ENCODE peak calls at places on chromosome 3, in four cellular contexts. P, A, H and G are unnamed samples. For H3K27me3, the result is how much of the 10 kb centered on the place peaks cover.

GRCh38 chr3:120622870-120623718 is 27.0 kb downstream of the NDUFB4 start:
- DNase-seq in P (no peak), A (peak), H (peak), G (peak)

GRCh38 chr3:359672-360071 is 163.1 kb downstream of the CHL1 start:
- DNase-seq in P (no peak), H (no peak), A (no peak), G (no peak)

GRCh38 chr3:37903320-37903719 is 41.6 kb downstream of the CTDSPL start:
- DNase-seq in P (no peak), H (no peak), A (no peak), G (no peak)

GRCh38 chr3:112848196-112848595 is 1.5 kb upstream of the CD200R1L start:
- DNase-seq in H (no peak), A (no peak), P (no peak), G (no peak)

GRCh38 chr3:186843039-186843432 is 526 bp downstream of the ADIPOQ start:
- DNase-seq in H (no peak), A (no peak), P (no peak), G (no peak)

GRCh38 chr3:43346990-43347749 is 60.8 kb downstream of the SNRK start:
- DNase-seq in A (no peak), H (no peak), P (no peak), G (no peak)

GRCh38 chr3:184954251-184954650 is 142.3 kb downstream of the VPS8 start:
- DNase-seq in H (no peak), P (no peak), A (no peak), G (no peak)

GRCh38 chr3:76040946-76041345 is 255.6 kb upstream of the ZNF717 start:
- DNase-seq in H (no peak), A (peak), P (no peak), G (no peak)

GRCh38 chr3:123303976-123304560 is 102.3 kb downstream of the SEC22A start:
- DNase-seq in H (no peak), P (no peak), A (no peak), G (no peak)

GRCh38 chr3:160210799-160211221 is 14.4 kb upstream of the C3orf80 start:
- DNase-seq in A (peak), H (no peak), P (no peak), G (no peak)

GRCh38 chr3:24454862-24455261 is 39.8 kb downstream of the THRB start:
- DNase-seq in A (no peak), H (no peak), P (no peak), G (no peak)

GRCh38 chr3:190534986-190535385 is 21.1 kb downstream of the IL1RAP start:
- DNase-seq in P (no peak), A (no peak), H (no peak), G (no peak)

GRCh38 chr3:128170866-128171516 is 17.7 kb downstream of the EEFSEC start:
- DNase-seq in H (peak), P (no peak), A (peak), G (peak)

GRCh38 chr3:23113455-23114171 is 89.5 kb upstream of the UBE2E2 start:
- DNase-seq in H (no peak), A (peak), P (no peak), G (peak)

GRCh38 chr3:33089515-33089914 is 7.4 kb downstream of the GLB1 start:
- DNase-seq in A (no peak), H (no peak), P (no peak), G (no peak)

GRCh38 chr3:197794115-197794514 is 3.1 kb downstream of the LRCH3 start:
- DNase-seq in A (no peak), P (no peak), H (no peak), G (no peak)

GRCh38 chr3:185820973-185821758 is 3.7 kb downstream of the IGF2BP2 start:
- DNase-seq in P (no peak), H (no peak), A (peak), G (no peak)

GRCh38 chr3:87595798-87596197 is 319.4 kb upstream of the POU1F1 start:
- DNase-seq in A (no peak), H (no peak), P (no peak), G (peak)

GRCh38 chr3:141115752-141116541 is 64.8 kb downstream of the SPSB4 start:
- DNase-seq in P (no peak), H (no peak), A (no peak), G (peak)

GRCh38 chr3:158098834-158099424 is 7.3 kb downstream of the SHOX2 start:
- DNase-seq in P (no peak), H (no peak), A (no peak), G (no peak)

GRCh38 chr3:158095302-158095997 is 10.8 kb downstream of the SHOX2 start:
- DNase-seq in P (no peak), H (no peak), A (no peak), G (no peak)

GRCh38 chr3:158097141-158097540 is 9.1 kb downstream of the SHOX2 start:
- DNase-seq in H (no peak), P (no peak), A (no peak), G (no peak)

GRCh38 chr3:158100681-158101080 is 5.5 kb downstream of the SHOX2 start:
- DNase-seq in P (no peak), H (no peak), A (no peak), G (no peak)

GRCh38 chr3:158097571-158098553 is 8.4 kb downstream of the SHOX2 start:
- DNase-seq in H (no peak), A (no peak), P (peak), G (no peak)
- H3K27me3 ChIP-seq in H (under half), A (under half), P (under half), G (under half)

GRCh38 chr3:46061887-46062286 is 34.6 kb upstream of the XCR1 start:
- DNase-seq in H (no peak), P (no peak), A (no peak), G (no peak)

GRCh38 chr3:46061108-46061507 is 33.8 kb upstream of the XCR1 start:
- DNase-seq in H (no peak), A (no peak), P (no peak), G (no peak)

GRCh38 chr3:46065294-46065705 is 38.0 kb upstream of the XCR1 start:
- DNase-seq in P (no peak), A (no peak), H (no peak), G (no peak)

GRCh38 chr3:46065751-46066256 is 38.5 kb upstream of the XCR1 start:
- DNase-seq in H (no peak), A (no peak), P (no peak), G (no peak)

DNA sequence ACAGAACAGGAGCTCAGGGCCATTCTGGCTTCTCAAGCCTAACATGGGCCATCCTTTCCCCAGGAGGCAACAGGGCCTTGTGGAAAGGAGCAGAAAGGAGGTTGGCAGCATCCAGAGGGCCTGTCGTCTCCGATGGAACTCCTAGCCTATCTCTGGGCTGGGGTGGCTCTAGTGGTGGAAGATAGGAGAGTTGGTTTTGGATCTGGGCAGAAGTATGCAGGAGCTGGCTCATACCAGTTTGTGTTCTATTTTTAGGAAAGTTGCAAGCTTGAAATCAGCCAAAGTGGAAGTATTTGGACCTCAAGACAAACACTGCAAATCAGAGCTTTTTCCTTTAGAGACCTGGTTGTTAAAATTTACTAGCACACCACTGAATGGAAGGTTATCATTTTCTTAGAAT is 35.4 kb upstream of the XCR1 start:
- DNase-seq in H (no peak), A (no peak), P (no peak), G (no peak)
- H3K27me3 ChIP-seq in H (under half), A (under half), P (under half), G (under half)

DNA sequence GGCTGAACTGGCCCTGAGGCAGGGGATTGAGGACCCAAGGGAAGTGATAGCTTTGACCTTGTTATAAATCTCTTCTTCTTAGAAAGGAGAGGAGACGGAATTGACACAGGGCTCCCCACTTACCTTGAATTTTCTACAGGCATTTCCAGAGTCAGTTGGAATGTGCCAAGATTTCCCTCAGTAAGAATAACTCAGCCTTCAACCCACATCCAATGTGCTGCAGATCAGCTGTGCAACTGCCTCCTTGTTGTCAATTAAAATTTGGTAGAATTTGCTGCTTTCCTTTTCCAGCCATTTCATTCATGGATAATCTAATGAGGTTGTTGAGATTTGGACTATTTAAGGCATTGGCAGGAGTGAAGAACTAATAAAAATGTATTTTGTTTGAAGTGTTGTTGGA is 14.6 kb downstream of the MED12L start:
- DNase-seq in H (no peak), P (no peak), A (no peak), G (no peak)
- H3K27me3 ChIP-seq in H (under half), P (under half), A (under half), G (under half)

GRCh38 chr3:58679974-58680656 is 13.5 kb upstream of the FAM3D start:
- DNase-seq in A (no peak), P (no peak), H (no peak), G (peak)
- H3K27me3 ChIP-seq in A (under half), P (under half), H (under half), G (under half)

GRCh38 chr3:170418422-170419300 is at the start of gene CLDN11:
- DNase-seq in P (peak), A (no peak), H (peak), G (peak)
- H3K27me3 ChIP-seq in P (under half), A (under half), H (under half), G (under half)

DNA sequence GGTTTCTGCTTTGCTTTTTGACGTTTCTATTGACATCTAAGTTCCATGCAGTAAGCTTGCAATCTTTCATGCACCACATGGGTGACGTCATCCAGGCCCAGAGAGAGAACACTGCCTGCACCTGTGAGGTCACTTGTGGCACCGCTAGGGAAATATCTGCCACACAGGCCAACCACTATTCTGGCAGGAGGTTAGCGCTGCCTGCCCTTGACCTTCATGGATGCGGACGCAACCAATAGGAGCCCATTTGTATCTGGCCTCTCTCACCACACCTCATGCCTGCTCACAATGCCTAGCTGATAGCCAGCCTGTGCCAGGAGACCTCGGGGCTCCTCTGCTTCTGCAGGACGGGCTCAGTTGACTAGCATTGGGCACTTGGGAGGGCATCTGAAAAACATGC is 55.8 kb upstream of the PRR23E start:
- DNase-seq in P (no peak), H (no peak), A (no peak), G (no peak)
- H3K27me3 ChIP-seq in P (under half), H (under half), A (under half), G (under half)

DNA sequence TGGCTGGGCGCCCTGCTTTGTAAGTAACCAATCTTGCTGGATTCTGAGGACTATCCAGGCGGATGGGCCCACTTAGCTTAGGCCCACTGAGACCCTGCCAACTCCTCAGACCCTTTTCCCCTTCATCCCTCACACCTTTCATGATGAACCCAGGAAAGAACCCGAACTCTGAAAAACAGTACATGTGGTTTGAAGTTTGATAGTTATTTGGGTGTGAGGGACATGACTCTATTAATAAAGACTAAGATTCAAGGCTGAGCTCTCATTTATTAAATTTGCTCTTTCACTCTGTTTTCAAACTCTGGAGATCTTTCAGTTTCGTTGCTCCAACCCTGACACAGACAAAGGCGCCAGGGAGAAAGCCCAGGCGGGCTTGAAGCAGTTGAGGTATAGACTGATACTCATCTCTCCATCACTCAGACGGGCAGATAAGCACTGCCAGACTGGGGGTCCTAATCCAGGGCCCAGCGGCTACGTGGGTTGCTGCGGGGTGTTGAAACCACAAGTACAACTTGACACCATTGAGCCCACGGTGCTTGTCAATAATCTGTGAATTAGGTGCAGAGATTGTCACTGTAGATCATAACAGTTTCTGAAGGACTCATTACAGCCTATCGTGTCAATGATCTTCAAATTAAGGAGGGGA is 7.2 kb upstream of the SOX2 start:
- DNase-seq in H (no peak), A (no peak), P (no peak), G (no peak)
- H3K27me3 ChIP-seq in H (half or more), A (under half), P (under half), G (half or more)